ENCODE peak calls at places on chromosomes 5 and 9, in six cellular contexts. D, Z, Y, V, M and E are unnamed samples.

GRCh38 chr5:150278046-150278760 is 11.4 kb downstream of the CAMK2A start:
- DNase-seq in D (no peak), Z (no peak), Y (no peak), V (no peak), M (no peak), E (no peak)

GRCh38 chr5:53333160-53333559 is 147.3 kb upstream of the FST start:
- DNase-seq in D (no peak), Z (no peak), Y (no peak), V (no peak), M (no peak), E (no peak)

GRCh38 chr9:116656977-116657376 is 30.1 kb upstream of the TRIM32 start:
- DNase-seq in D (no peak), Z (no peak), Y (no peak), V (no peak), M (no peak), E (no peak)

GRCh38 chr9:28820741-28821140 is 1247.5 kb upstream of the C9orf72 start:
- DNase-seq in D (no peak), Z (no peak), Y (no peak), V (peak), M (peak), E (no peak)

GRCh38 chr9:105976257-105976656 is 281.9 kb downstream of the TMEM38B start:
- DNase-seq in D (no peak), Z (no peak), Y (no peak), V (no peak), M (no peak), E (no peak)

GRCh38 chr5:17394086-17394485 is 103.9 kb upstream of the TAF11L2 start:
- DNase-seq in D (no peak), Z (no peak), Y (no peak), V (no peak), M (no peak), E (no peak)

GRCh38 chr9:80191108-80191507 is 619.3 kb downstream of the TLE4 start:
- DNase-seq in D (no peak), Z (no peak), Y (no peak), V (no peak), M (no peak), E (no peak)

GRCh38 chr9:113511856-113512761 is 48.6 kb downstream of the RGS3 start:
- DNase-seq in D (no peak), Z (no peak), Y (no peak), V (no peak), M (no peak), E (no peak)

GRCh38 chr5:125612356-125613149 is 810.7 kb upstream of the GRAMD2B start:
- DNase-seq in D (no peak), Z (no peak), Y (no peak), V (no peak), M (no peak), E (peak)

GRCh38 chr9:91305596-91305995 is 56.1 kb downstream of the AUH start:
- DNase-seq in D (no peak), Z (no peak), Y (no peak), V (no peak), M (no peak), E (no peak)

GRCh38 chr9:35813434-35814105 is 1.3 kb downstream of the HINT2 start:
- DNase-seq in D (no peak), Z (no peak), Y (no peak), V (peak), M (no peak), E (no peak)

GRCh38 chr5:60141119-60141518 is 247.6 kb upstream of the PDE4D start:
- DNase-seq in D (no peak), Z (no peak), Y (no peak), V (no peak), M (no peak), E (no peak)

GRCh38 chr5:125575561-125576504 is 829.4 kb upstream of the ZNF608 start:
- DNase-seq in D (no peak), Z (no peak), Y (peak), V (peak), M (no peak), E (no peak)

GRCh38 chr5:75275736-75276135 is 39.1 kb upstream of the ANKRD31 start:
- DNase-seq in D (no peak), Z (no peak), Y (no peak), V (no peak), M (no peak), E (no peak)

GRCh38 chr5:177131019-177131320 is 2.6 kb upstream of the NSD1 start:
- DNase-seq in D (no peak), Z (no peak), Y (no peak), V (no peak), M (no peak), E (no peak)

GRCh38 chr5:120502531-120502930 is 38.4 kb downstream of the PRR16 start:
- DNase-seq in D (no peak), Z (no peak), Y (no peak), V (no peak), M (no peak), E (no peak)

GRCh38 chr9:102461441-102461840 is 533.7 kb upstream of the CYLC2 start:
- DNase-seq in D (no peak), Z (no peak), Y (no peak), V (no peak), M (no peak), E (no peak)

GRCh38 chr5:157267766-157268480 is 2.0 kb downstream of the CYFIP2 start:
- DNase-seq in D (no peak), Z (no peak), Y (no peak), V (no peak), M (no peak), E (peak)

GRCh38 chr5:16455670-16456069 is 9.9 kb downstream of the ZNF622 start:
- DNase-seq in D (no peak), Z (no peak), Y (no peak), V (no peak), M (no peak), E (no peak)

GRCh38 chr5:138903113-138903789 is 28.1 kb upstream of the LRRTM2 start:
- DNase-seq in D (no peak), Z (no peak), Y (no peak), V (no peak), M (no peak), E (no peak)

GRCh38 chr5:543755-544674 is 19.8 kb upstream of the SLC9A3 start:
- DNase-seq in D (peak), Z (no peak), Y (peak), V (no peak), M (no peak), E (peak)

GRCh38 chr9:17609312-17610005 is 30.6 kb downstream of the SH3GL2 start:
- DNase-seq in D (no peak), Z (no peak), Y (no peak), V (no peak), M (no peak), E (no peak)

GRCh38 chr5:41722359-41722950 is 147.8 kb downstream of the OXCT1 start:
- DNase-seq in D (no peak), Z (no peak), Y (no peak), V (no peak), M (no peak), E (no peak)

GRCh38 chr5:57482671-57483106 is at the start of gene ACTBL2:
- DNase-seq in D (no peak), Z (no peak), Y (no peak), V (no peak), M (no peak), E (no peak)

GRCh38 chr9:129983891-129984290 is 59.1 kb downstream of the FNBP1 start:
- DNase-seq in D (no peak), Z (no peak), Y (no peak), V (no peak), M (no peak), E (no peak)

GRCh38 chr5:74105126-74105780 is 479.3 kb downstream of the ARHGEF28 start:
- DNase-seq in D (no peak), Z (no peak), Y (no peak), V (no peak), M (no peak), E (peak)

GRCh38 chr9:613771-614347 is 227.6 kb upstream of the DMRT1 start:
- DNase-seq in D (peak), Z (peak), Y (peak), V (peak), M (peak), E (peak)